ENCODE peak calls at places on chromosome 7, in nine cellular contexts. I, S, Y, N, T, P, E, B and Q are unnamed samples.

GRCh38 chr7:91128574-91129348 is 135.5 kb upstream of the FZD1 start:
- DNase-seq in P (peak), E (no peak), I (no peak), Y (no peak), B (no peak), T (peak), S (no peak), N (no peak), Q (no peak)

GRCh38 chr7:106517508-106517907 is 143.4 kb downstream of the CCDC71L start:
- DNase-seq in E (no peak), Y (no peak), N (no peak), T (no peak), B (no peak), I (no peak), S (no peak), P (no peak), Q (no peak)

GRCh38 chr7:105003275-105003674 is 10.7 kb upstream of the KMT2E start:
- DNase-seq in T (peak), E (peak), N (no peak), P (no peak), B (no peak), I (no peak), S (no peak), Y (no peak), Q (no peak)

GRCh38 chr7:95718556-95719410 is 53.6 kb upstream of the DYNC1I1 start:
- DNase-seq in S (no peak), Y (no peak), P (no peak), N (no peak), E (no peak), I (no peak), B (peak), T (peak), Q (no peak)

GRCh38 chr7:42494199-42494710 is 257.2 kb upstream of the GLI3 start:
- DNase-seq in Y (no peak), T (peak), P (no peak), S (no peak), B (no peak), E (no peak), N (no peak), I (no peak), Q (no peak)

GRCh38 chr7:94205529-94205928 is 189.2 kb upstream of the COL1A2 start:
- DNase-seq in N (no peak), I (no peak), B (no peak), Y (no peak), E (no peak), P (no peak), T (no peak), S (no peak), Q (no peak)

GRCh38 chr7:41705109-41705871 is 2.4 kb upstream of the INHBA start:
- DNase-seq in T (peak), E (peak), Y (no peak), N (peak), S (no peak), I (peak), P (peak), B (peak), Q (peak)

GRCh38 chr7:155804897-155805825 is 7.1 kb downstream of the SHH start:
- DNase-seq in N (peak), Y (no peak), B (peak), I (peak), S (no peak), T (peak), P (peak), E (peak), Q (peak)

GRCh38 chr7:105765846-105766245 is 110.6 kb downstream of the ATXN7L1 start:
- DNase-seq in Y (no peak), I (no peak), E (no peak), S (no peak), T (no peak), P (no peak), N (no peak), B (no peak), Q (no peak)

GRCh38 chr7:84263106-84263505 is 68.5 kb upstream of the SEMA3A start:
- DNase-seq in P (no peak), N (no peak), T (no peak), S (no peak), I (no peak), Y (no peak), B (no peak), E (no peak), Q (no peak)

GRCh38 chr7:155002411-155003214 is at the start of gene PAXIP1:
- DNase-seq in N (peak), S (peak), B (no peak), T (no peak), P (peak), Y (no peak), E (no peak), I (peak), Q (peak)

GRCh38 chr7:108973075-108973474 is 403.4 kb downstream of the DNAJB9 start:
- DNase-seq in P (no peak), N (no peak), I (no peak), Y (no peak), T (no peak), S (no peak), B (no peak), E (no peak), Q (no peak)

GRCh38 chr7:39624202-39624807 is 933 bp downstream of the RALA start:
- DNase-seq in Y (no peak), B (no peak), N (no peak), P (no peak), T (peak), S (no peak), E (no peak), I (peak), Q (no peak)

GRCh38 chr7:99137418-99138180 is 6.3 kb downstream of the SMURF1 start:
- DNase-seq in B (no peak), N (no peak), P (peak), Y (no peak), I (no peak), E (peak), T (peak), S (no peak), Q (no peak)

GRCh38 chr7:53111061-53111460 is 75.6 kb downstream of the POM121L12 start:
- DNase-seq in T (no peak), N (no peak), I (no peak), P (no peak), E (no peak), Y (no peak), B (no peak), S (no peak), Q (no peak)

GRCh38 chr7:44218418-44219201 is 17.8 kb downstream of the YKT6 start:
- DNase-seq in S (peak), I (no peak), Y (no peak), N (no peak), T (no peak), E (no peak), B (no peak), P (peak), Q (no peak)

GRCh38 chr7:4727914-4728705 is 46.0 kb downstream of the FOXK1 start:
- DNase-seq in B (no peak), P (no peak), N (no peak), S (no peak), T (no peak), E (no peak), Y (no peak), I (no peak), Q (no peak)

GRCh38 chr7:82017334-82017943 is 247.6 kb upstream of the HGF start:
- DNase-seq in N (no peak), I (no peak), E (no peak), T (peak), S (no peak), Y (no peak), B (no peak), P (no peak), Q (no peak)

GRCh38 chr7:73999664-74000420 is 28.1 kb upstream of the ELN start:
- DNase-seq in T (peak), S (no peak), B (no peak), Y (no peak), I (no peak), E (peak), N (no peak), P (no peak), Q (no peak)

GRCh38 chr7:111089822-111090426 is 1.0 kb upstream of the LRRN3 start:
- DNase-seq in N (no peak), I (no peak), S (no peak), Y (peak), T (peak), P (no peak), B (no peak), E (no peak), Q (no peak)

GRCh38 chr7:32395168-32395567 is 95.0 kb downstream of the LSM5 start:
- DNase-seq in P (no peak), Y (no peak), E (no peak), S (no peak), B (no peak), I (no peak), N (no peak), T (no peak), Q (no peak)

GRCh38 chr7:137916980-137917645 is 70.3 kb upstream of the DGKI start:
- DNase-seq in S (no peak), I (no peak), Y (no peak), P (no peak), N (no peak), E (no peak), B (no peak), T (no peak), Q (no peak)

GRCh38 chr7:44768663-44769361 is 20.2 kb downstream of the ZMIZ2 start:
- DNase-seq in S (no peak), I (no peak), T (no peak), Y (no peak), B (no peak), N (no peak), P (no peak), E (no peak), Q (no peak)

GRCh38 chr7:138064856-138065357 is 11.4 kb upstream of the AKR1D1 start:
- DNase-seq in P (peak), T (peak), E (no peak), N (no peak), B (no peak), Y (no peak), I (no peak), S (no peak), Q (no peak)

GRCh38 chr7:24566274-24566673 is 7.0 kb upstream of the PALS2 start:
- DNase-seq in T (no peak), E (no peak), N (no peak), S (no peak), B (no peak), P (no peak), Y (no peak), I (no peak), Q (no peak)

GRCh38 chr7:151688236-151688780 is 168.6 kb upstream of the RHEB start:
- DNase-seq in I (no peak), B (no peak), T (no peak), S (no peak), N (no peak), E (no peak), Y (no peak), P (no peak), Q (no peak)

GRCh38 chr7:37592366-37592765 is 91.2 kb upstream of the GPR141 start:
- DNase-seq in N (no peak), E (no peak), P (no peak), B (no peak), T (no peak), Y (no peak), S (no peak), I (no peak), Q (no peak)

GRCh38 chr7:123191132-123191531 is 8.6 kb downstream of the SLC13A1 start:
- DNase-seq in I (no peak), E (no peak), B (no peak), Y (no peak), T (no peak), S (no peak), N (no peak), P (no peak), Q (no peak)